ENCODE peak calls at places on chromosomes 13 and 19, in five cellular contexts. Y is esophagus squamous epithelium, O is OCI-LY7, H is left ventricle myocardium inferior, J is psoas muscle. G is an unnamed sample. For H3K4me1 and H3K36me3, the result is how much of the 10 kb centered on the place peaks cover.

GRCh38 chr13:36385471-36385870 is 39.3 kb upstream of the SPART start:
- DNase-seq in Y (no peak), O (no peak), H (no peak), J (no peak), G (no peak)

GRCh38 chr19:2490659-2491058 is 14.7 kb downstream of the GADD45B start:
- DNase-seq in Y (no peak), O (peak), H (no peak), J (no peak), G (no peak)

GRCh38 chr13:52850396-52851152 is 2.1 kb upstream of the PCDH8 start:
- DNase-seq in Y (no peak), O (no peak), H (peak), J (peak), G (no peak)

GRCh38 chr13:100630564-100630963 is 42.0 kb upstream of the GGACT start:
- DNase-seq in Y (no peak), O (no peak), H (no peak), J (no peak), G (no peak)

GRCh38 chr19:38245826-38246498 is 10.2 kb downstream of the PPP1R14A start:
- DNase-seq in Y (no peak), O (no peak), H (peak), J (no peak), G (no peak)

GRCh38 chr19:30391554-30392551 is 19.7 kb downstream of the ZNF536 start:
- DNase-seq in Y (no peak), O (no peak), H (no peak), J (no peak), G (no peak)

GRCh38 chr19:55212447-55212846 is 3.1 kb upstream of the PTPRH start:
- DNase-seq in Y (no peak), O (peak), H (no peak), J (no peak), G (peak)

GRCh38 chr13:44131069-44131614 is 242.5 kb upstream of the SERP2 start:
- DNase-seq in Y (no peak), O (no peak), H (no peak), J (no peak), G (no peak)

GRCh38 chr13:49444517-49445395 is 682 bp downstream of the SETDB2 start:
- DNase-seq in Y (no peak), O (peak), H (no peak), J (no peak), G (peak)

GRCh38 chr13:104286566-104287290 is 1220.5 kb upstream of the SLC10A2 start:
- DNase-seq in Y (no peak), O (no peak), H (no peak), J (no peak), G (no peak)

GRCh38 chr19:30908262-30908771 is 440.9 kb downstream of the TSHZ3 start:
- DNase-seq in Y (no peak), O (no peak), H (no peak), J (no peak), G (no peak)

GRCh38 chr13:72514141-72514540 is 213.3 kb downstream of the MZT1 start:
- DNase-seq in Y (no peak), O (no peak), H (no peak), J (no peak), G (no peak)

GRCh38 chr19:35267818-35268545 is 780 bp upstream of the USF2 start:
- DNase-seq in Y (no peak), O (peak), H (peak), J (peak), G (peak)

GRCh38 chr19:22627526-22627925 is 6.6 kb upstream of the ZNF492 start:
- DNase-seq in Y (no peak), O (no peak), H (no peak), J (no peak), G (no peak)

GRCh38 chr13:66886248-66886647 is 343.9 kb downstream of the PCDH9 start:
- DNase-seq in Y (no peak), O (peak), H (no peak), J (no peak), G (no peak)

GRCh38 chr19:3609779-3610719 is 3.4 kb upstream of the TBXA2R start:
- DNase-seq in Y (no peak), O (no peak), H (no peak), J (no peak), G (no peak)

GRCh38 chr13:101390461-101390860 is 25.8 kb downstream of the NALCN start:
- DNase-seq in Y (no peak), O (no peak), H (no peak), J (no peak), G (no peak)

GRCh38 chr19:11767633-11768133 is 883 bp downstream of the ZNF441 start:
- DNase-seq in Y (no peak), O (peak), H (peak), J (peak), G (peak)

GRCh38 chr19:36420961-36421748 is 2.7 kb upstream of the ZFP82 start:
- DNase-seq in Y (no peak), O (no peak), H (peak), J (no peak), G (no peak)

GRCh38 chr13:28510066-28510465 is 15.1 kb upstream of the FLT1 start:
- DNase-seq in Y (no peak), O (no peak), H (no peak), J (no peak), G (no peak)

GRCh38 chr13:34731486-34731885 is 210.6 kb upstream of the NBEA start:
- DNase-seq in Y (no peak), O (no peak), H (no peak), J (no peak), G (no peak)

GRCh38 chr13:77002590-77003190 is 10.8 kb downstream of the CLN5 start:
- DNase-seq in Y (no peak), O (peak), H (no peak), J (no peak), G (no peak)

GRCh38 chr19:47651132-47651531 is 42.2 kb downstream of the BICRA start:
- DNase-seq in Y (no peak), O (no peak), H (no peak), J (peak), G (no peak)

GRCh38 chr13:44174769-44175425 is 198.7 kb upstream of the SERP2 start:
- DNase-seq in Y (no peak), O (no peak), H (no peak), J (no peak), G (no peak)

GRCh38 chr13:51456510-51456909 is 3.7 kb upstream of the INTS6 start:
- DNase-seq in Y (no peak), O (no peak), H (no peak), J (peak), G (no peak)

GRCh38 chr19:16143399-16144215 is at the start of gene HSH2D:
- DNase-seq in Y (peak), O (peak), H (peak), J (peak), G (peak)

GRCh38 chr19:16139752-16140151 is 3.7 kb upstream of the HSH2D start:
- DNase-seq in Y (no peak), O (no peak), H (no peak), J (no peak), G (no peak)

GRCh38 chr19:16144216-16144581 is 714 bp downstream of the HSH2D start:
- DNase-seq in Y (no peak), O (no peak), H (no peak), J (no peak), G (no peak)

GRCh38 chr19:16141043-16141442 is 2.4 kb upstream of the HSH2D start:
- DNase-seq in Y (no peak), O (peak), H (no peak), J (no peak), G (no peak)

GRCh38 chr19:16142032-16142580 is 1.4 kb upstream of the HSH2D start:
- DNase-seq in Y (no peak), O (no peak), H (no peak), J (no peak), G (no peak)
- H3K4me1 ChIP-seq in Y (under half), O (half or more), H (under half), J (under half), G (under half)

GRCh38 chr19:15187026-15188007 is 13.5 kb downstream of the NOTCH3 start:
- DNase-seq in Y (no peak), O (peak), H (no peak), J (no peak), G (no peak)
- H3K36me3 ChIP-seq in Y (half or more), O (under half), H (under half), J (under half), G (under half)

DNA sequence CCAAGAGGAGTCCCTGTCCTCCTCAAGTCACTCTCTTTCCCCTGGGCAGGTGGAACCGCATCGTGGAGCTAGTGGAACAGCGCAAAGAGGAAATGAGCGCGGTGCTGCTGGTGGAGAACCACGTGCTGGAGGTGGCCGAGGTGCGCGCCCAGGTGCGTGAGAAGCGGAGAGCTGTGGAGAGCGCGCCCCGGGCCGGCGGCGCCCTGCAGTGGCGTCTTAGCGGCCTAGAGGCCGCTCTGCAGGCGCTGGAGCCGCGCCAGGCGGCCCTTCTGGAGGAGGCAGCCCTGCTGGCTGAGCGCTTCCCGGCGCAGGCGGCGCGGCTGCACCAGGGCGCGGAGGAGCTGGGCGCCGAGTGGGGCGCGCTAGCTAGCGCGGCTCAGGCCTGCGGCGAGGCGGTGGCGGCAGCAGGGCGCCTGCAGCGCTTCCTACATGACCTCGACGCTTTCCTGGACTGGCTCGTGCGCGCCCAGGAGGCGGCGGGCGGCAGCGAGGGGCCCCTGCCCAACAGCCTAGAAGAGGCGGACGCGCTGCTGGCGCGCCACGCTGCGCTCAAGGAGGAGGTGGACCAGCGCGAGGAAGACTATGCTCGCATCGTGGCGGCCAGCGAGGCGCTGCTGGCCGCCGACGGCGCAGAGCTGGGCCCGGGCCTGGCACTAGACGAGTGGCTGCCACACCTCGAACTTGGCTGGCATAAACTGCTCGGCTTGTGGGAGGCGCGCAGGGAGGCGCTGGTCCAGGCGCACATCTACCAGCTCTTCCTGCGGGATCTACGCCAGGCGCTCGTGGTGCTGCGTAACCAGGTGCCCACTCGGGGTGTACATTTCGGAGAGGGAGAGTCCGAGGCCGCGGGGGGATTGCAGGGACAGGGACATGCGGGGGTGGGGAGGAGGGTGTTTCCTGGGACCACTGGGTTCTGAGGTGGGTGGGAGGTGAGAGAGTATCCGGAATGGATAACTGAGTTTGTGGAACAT is 52.8 kb downstream of the SPTBN4 start:
- DNase-seq in Y (no peak), O (no peak), H (no peak), J (peak), G (no peak)
- TF ChIP-seq CTCF in Y (no peak), O (no peak), H (no peak), J (no peak), G (no peak)

GRCh38 chr19:53538378-53539109 is 599 bp downstream of the ZNF331 start:
- DNase-seq in Y (no peak), O (peak), H (no peak), J (no peak), G (no peak)
- H3K4me1 ChIP-seq in Y (under half), O (under half), H (under half), J (under half), G (under half)

GRCh38 chr13:110270507-110270906 is 36.5 kb downstream of the COL4A1 start:
- DNase-seq in Y (no peak), O (no peak), H (no peak), J (no peak), G (no peak)
- H3K36me3 ChIP-seq in Y (under half), O (under half), H (under half), J (under half), G (under half)

DNA sequence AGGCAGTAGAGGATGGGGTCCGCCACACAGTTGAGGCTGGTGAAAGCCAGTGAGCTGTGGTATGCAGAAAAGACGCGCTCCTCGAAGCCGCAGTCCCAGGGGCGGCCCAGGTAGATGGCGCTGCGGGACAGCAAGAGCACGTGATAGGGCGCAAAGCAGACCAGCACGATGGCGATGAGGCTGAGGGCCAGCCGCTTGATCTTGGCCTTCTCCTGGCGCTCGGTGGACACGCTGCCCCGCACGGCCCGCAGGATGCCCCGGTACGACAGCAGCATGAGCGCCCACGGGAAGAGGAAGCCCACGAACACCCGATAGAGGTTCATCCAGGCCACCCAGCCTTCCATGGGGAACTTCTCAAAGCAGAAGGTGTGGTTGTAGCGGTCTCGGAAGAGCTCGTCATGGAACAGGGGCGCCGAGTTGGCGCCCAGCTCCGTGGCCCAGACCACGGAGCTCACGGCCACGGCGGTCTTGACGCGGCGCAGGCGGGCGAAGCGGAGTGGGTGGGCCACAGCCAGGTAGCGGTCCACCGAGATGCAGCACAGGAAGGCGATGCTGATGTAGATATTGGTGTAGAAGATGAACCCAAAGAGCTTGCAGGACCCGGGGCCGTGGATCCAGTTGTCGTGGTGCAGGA is 6.5 kb upstream of the OPA3 start:
- DNase-seq in Y (no peak), O (peak), H (no peak), J (peak), G (peak)
- TF ChIP-seq CTCF in Y (peak), O (peak), H (no peak), J (no peak), G (peak)

GRCh38 chr19:18013210-18013609 is 5.2 kb downstream of the ARRDC2 start:
- DNase-seq in Y (no peak), O (no peak), H (no peak), J (no peak), G (no peak)
- H3K4me1 ChIP-seq in Y (half or more), O (under half), H (half or more), J (half or more), G (half or more)

DNA sequence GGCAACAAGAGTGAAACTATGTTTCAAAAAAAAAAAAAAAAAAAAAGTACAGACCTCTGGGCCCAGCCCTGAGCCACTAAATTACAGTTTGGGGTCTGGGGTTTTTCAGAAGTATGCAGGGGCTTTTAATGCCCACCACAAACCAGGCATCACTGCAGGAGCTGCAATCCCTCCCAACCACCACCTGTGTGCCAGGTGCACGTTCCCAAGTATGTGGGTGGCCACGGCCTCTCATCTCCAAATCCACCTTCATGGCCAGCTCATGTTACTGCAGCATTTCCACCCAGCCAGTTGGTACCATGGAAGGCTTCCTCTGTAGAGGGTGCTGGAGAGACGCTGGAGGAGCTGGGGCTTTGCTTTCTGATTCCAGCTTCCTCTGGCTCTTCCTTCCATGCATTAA is 26.5 kb downstream of the CEP89 start:
- DNase-seq in Y (no peak), O (no peak), H (no peak), J (no peak), G (no peak)
- H3K36me3 ChIP-seq in Y (half or more), O (under half), H (half or more), J (under half), G (under half)

GRCh38 chr19:39293394-39293793 is 2.8 kb upstream of the IFNL1 start:
- DNase-seq in Y (no peak), O (no peak), H (no peak), J (no peak), G (no peak)
- TF ChIP-seq CTCF in Y (no peak), O (no peak), H (no peak), J (no peak), G (no peak)